ENCODE peak calls at places on chromosome 5, in four cellular contexts. G, K, Q and V are unnamed samples.

GRCh38 chr5:95731571-95732554 is 727 bp downstream of the RHOBTB3 start:
- DNase-seq in G (no peak), K (peak; percentile 24), Q (peak; percentile 80), V (peak; percentile 20)

GRCh38 chr5:179294131-179294780 is 51.0 kb downstream of the ADAMTS2 start:
- DNase-seq in G (no peak), K (no peak), Q (peak; percentile 48), V (no peak)

GRCh38 chr5:80466669-80467485 is 21.0 kb upstream of the FAM151B start:
- DNase-seq in G (no peak), K (peak; percentile 4), Q (no peak), V (peak; percentile 67)

GRCh38 chr5:141874262-141874964 is 3.8 kb downstream of the PCDH1 start:
- DNase-seq in G (no peak), K (no peak), Q (no peak), V (peak; percentile 37)

GRCh38 chr5:102670224-102670836 is 84.8 kb upstream of the PAM start:
- DNase-seq in G (no peak), K (no peak), Q (no peak), V (peak; percentile 22)

GRCh38 chr5:177116631-177117373 is 16.8 kb upstream of the NSD1 start:
- DNase-seq in G (no peak), K (peak; percentile 61), Q (peak; percentile 96), V (no peak)

GRCh38 chr5:32443145-32443540 is 1.4 kb downstream of the ZFR start:
- DNase-seq in G (peak; percentile 31), K (no peak), Q (no peak), V (no peak)

GRCh38 chr5:90473321-90474234 is 993 bp downstream of the MBLAC2 start:
- DNase-seq in G (no peak), K (peak; percentile 4), Q (no peak), V (peak; percentile 12)

GRCh38 chr5:51882647-51883046 is 499.4 kb downstream of the ISL1 start:
- DNase-seq in G (no peak), K (no peak), Q (no peak), V (no peak)

GRCh38 chr5:82901281-82901888 is 175.8 kb downstream of the TMEM167A start:
- DNase-seq in G (no peak), K (no peak), Q (no peak), V (no peak)

GRCh38 chr5:39219433-39219832 is at the start of gene FYB1:
- DNase-seq in G (no peak), K (peak; percentile 91), Q (peak; percentile 77), V (no peak)

GRCh38 chr5:139705655-139706587 is 57.8 kb downstream of the CXXC5 start:
- DNase-seq in G (no peak), K (no peak), Q (no peak), V (no peak)

GRCh38 chr5:123391009-123391408 is 32.2 kb downstream of the CEP120 start:
- DNase-seq in G (no peak), K (no peak), Q (no peak), V (no peak)

GRCh38 chr5:170536498-170536897 is 32.7 kb downstream of the KCNIP1 start:
- DNase-seq in G (no peak), K (no peak), Q (peak; percentile 5), V (no peak)

GRCh38 chr5:132299901-132300300 is 5.7 kb downstream of the SLC22A4 start:
- DNase-seq in G (no peak), K (no peak), Q (no peak), V (no peak)

GRCh38 chr5:31485376-31486207 is 46.3 kb downstream of the DROSHA start:
- DNase-seq in G (no peak), K (no peak), Q (no peak), V (no peak)

GRCh38 chr5:101390317-101390908 is 487.3 kb upstream of the ST8SIA4 start:
- DNase-seq in G (peak; percentile 12), K (no peak), Q (no peak), V (peak; percentile 46)

GRCh38 chr5:158910782-158911692 is 188.7 kb downstream of the EBF1 start:
- DNase-seq in G (no peak), K (no peak), Q (no peak), V (no peak)

GRCh38 chr5:97167435-97167834 is 15.6 kb downstream of the RIOK2 start:
- DNase-seq in G (peak; percentile 51), K (no peak), Q (no peak), V (no peak)

GRCh38 chr5:118592678-118593328 is 395.5 kb downstream of the DTWD2 start:
- DNase-seq in G (no peak), K (no peak), Q (no peak), V (peak; percentile 1)

GRCh38 chr5:179269781-179270543 is 75.3 kb downstream of the ADAMTS2 start:
- DNase-seq in G (no peak), K (no peak), Q (peak; percentile 64), V (no peak)

GRCh38 chr5:176742246-176743105 is 67.9 kb upstream of the UNC5A start:
- DNase-seq in G (no peak), K (no peak), Q (no peak), V (no peak)

GRCh38 chr5:133873936-133874585 is 94.4 kb downstream of the C5orf15 start:
- DNase-seq in G (no peak), K (no peak), Q (no peak), V (no peak)

GRCh38 chr5:137622850-137623249 is 113.0 kb downstream of the KLHL3 start:
- DNase-seq in G (peak; percentile 9), K (peak; percentile 58), Q (peak; percentile 76), V (peak; percentile 64)

GRCh38 chr5:10485142-10485795 is 43.6 kb downstream of the ROPN1L start:
- DNase-seq in G (no peak), K (peak; percentile 65), Q (peak; percentile 72), V (no peak)

GRCh38 chr5:16528382-16528849 is 62.8 kb upstream of the ZNF622 start:
- DNase-seq in G (no peak), K (no peak), Q (no peak), V (no peak)

GRCh38 chr5:191036-191948 is at the start of gene LRRC14B:
- DNase-seq in G (no peak), K (peak; percentile 25), Q (peak; percentile 87), V (no peak)

GRCh38 chr5:53364098-53364497 is 116.3 kb upstream of the FST start:
- DNase-seq in G (no peak), K (no peak), Q (no peak), V (no peak)

GRCh38 chr5:133278318-133278717 is 226.5 kb downstream of the HSPA4 start:
- DNase-seq in G (no peak), K (no peak), Q (no peak), V (no peak)

GRCh38 chr5:176890455-176891330 is 8.5 kb downstream of the HK3 start:
- DNase-seq in G (no peak), K (no peak), Q (peak; percentile 56), V (no peak)

GRCh38 chr5:27038476-27038875 is at the start of gene CDH9:
- DNase-seq in G (no peak), K (no peak), Q (no peak), V (no peak)

GRCh38 chr5:82562696-82563240 is 284.6 kb upstream of the RPS23 start:
- DNase-seq in G (no peak), K (no peak), Q (no peak), V (no peak)

GRCh38 chr5:144177548-144177947 is 6.9 kb downstream of the KCTD16 start:
- DNase-seq in G (no peak), K (no peak), Q (no peak), V (no peak)

GRCh38 chr5:140524003-140524402 is 23.5 kb upstream of the EIF4EBP3 start:
- DNase-seq in G (no peak), K (no peak), Q (no peak), V (no peak)

GRCh38 chr5:169637085-169637855 is at the start of gene DOCK2:
- DNase-seq in G (no peak), K (peak; percentile 92), Q (peak; percentile 77), V (no peak)

GRCh38 chr5:95281211-95281610 is 3.7 kb downstream of the MCTP1 start:
- DNase-seq in G (no peak), K (no peak), Q (no peak), V (no peak)

GRCh38 chr5:141858084-141858765 is 20.0 kb downstream of the PCDH1 start:
- DNase-seq in G (no peak), K (no peak), Q (no peak), V (no peak)

GRCh38 chr5:68339921-68340321 is 124.4 kb downstream of the PIK3R1 start:
- DNase-seq in G (no peak), K (no peak), Q (no peak), V (no peak)

GRCh38 chr5:133412661-133413060 is 199.7 kb downstream of the FSTL4 start:
- DNase-seq in G (no peak), K (no peak), Q (no peak), V (no peak)

GRCh38 chr5:153952893-153953292 is 85.8 kb downstream of the FAM114A2 start:
- DNase-seq in G (no peak), K (no peak), Q (no peak), V (no peak)

GRCh38 chr5:106940986-106941385 is 729.8 kb downstream of the EFNA5 start:
- DNase-seq in G (no peak), K (no peak), Q (no peak), V (peak; percentile 6)
- TF ChIP-seq POLR2AphosphoS5 in G (no peak), K (no peak), Q (no peak), V (no peak)

GRCh38 chr5:136067422-136067821 is 38.6 kb downstream of the TGFBI start:
- DNase-seq in G (no peak), K (no peak), Q (no peak), V (peak; percentile 82)
- TF ChIP-seq POLR2AphosphoS5 in G (no peak), K (no peak), Q (no peak), V (no peak)

DNA sequence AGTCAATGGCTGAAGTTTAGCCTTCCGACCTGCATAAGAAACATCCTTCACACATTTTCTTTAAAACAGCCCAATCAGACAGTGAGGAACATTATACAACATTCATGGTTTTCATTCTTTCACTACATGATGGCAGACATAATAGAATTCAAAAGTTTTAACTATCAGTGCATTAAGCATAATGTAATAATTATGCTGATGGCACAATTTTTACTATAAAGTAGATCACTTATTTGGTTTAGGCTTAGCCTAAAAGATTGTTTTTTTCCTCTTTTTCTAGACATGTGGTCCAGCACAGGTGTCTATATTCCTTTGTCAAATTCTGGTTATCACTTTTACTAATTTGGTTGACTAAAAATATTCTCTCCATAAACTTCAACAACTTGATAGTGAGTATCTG is 46.5 kb downstream of the EFNA5 start:
- DNase-seq in G (no peak), K (no peak), Q (no peak), V (no peak)
- TF ChIP-seq POLR2AphosphoS5 in G (no peak), K (no peak), Q (no peak), V (no peak)

GRCh38 chr5:128349044-128349629 is 188.9 kb downstream of the FBN2 start:
- DNase-seq in G (no peak), K (no peak), Q (no peak), V (no peak)
- TF ChIP-seq POLR2AphosphoS5 in G (no peak), K (no peak), Q (no peak), V (no peak)